ENCODE peak calls at places on chromosomes 2 and 18, in nine cellular contexts. One of them, this sample, is unnamed. For H3K4me1 and H3K27me3, the result is how much of the 10 kb centered on the place peaks cover.

GRCh38 chr2:186542002-186542401 is 47.9 kb upstream of the ITGAV start:
- DNase-seq in tibial artery: no peak
- DNase-seq in neural progenitor cell: no peak
- DNase-seq in tibial nerve: no peak
- DNase-seq in endodermal cell: no peak
- DNase-seq in psoas muscle: no peak
- DNase-seq in upper lobe of left lung: no peak
- DNase-seq in pancreas: no peak
- DNase-seq in HCT116: no peak
- DNase-seq in this sample: no peak

GRCh38 chr2:174300114-174300513 is 34.6 kb upstream of the SP9 start:
- DNase-seq in neural progenitor cell: no peak
- DNase-seq in psoas muscle: no peak
- DNase-seq in pancreas: no peak
- DNase-seq in HCT116: no peak
- DNase-seq in tibial artery: no peak
- DNase-seq in upper lobe of left lung: no peak
- DNase-seq in endodermal cell: no peak
- DNase-seq in tibial nerve: no peak
- DNase-seq in this sample: no peak

GRCh38 chr2:154329510-154329909 is 369.0 kb upstream of the KCNJ3 start:
- DNase-seq in neural progenitor cell: no peak
- DNase-seq in endodermal cell: no peak
- DNase-seq in tibial artery: no peak
- DNase-seq in tibial nerve: no peak
- DNase-seq in HCT116: no peak
- DNase-seq in pancreas: no peak
- DNase-seq in upper lobe of left lung: no peak
- DNase-seq in psoas muscle: no peak
- DNase-seq in this sample: no peak

GRCh38 chr2:217650229-217650628 is 352.6 kb downstream of the TNS1 start:
- DNase-seq in neural progenitor cell: no peak
- DNase-seq in psoas muscle: no peak
- DNase-seq in upper lobe of left lung: no peak
- DNase-seq in tibial nerve: no peak
- DNase-seq in pancreas: no peak
- DNase-seq in tibial artery: no peak
- DNase-seq in endodermal cell: peak
- DNase-seq in HCT116: peak
- DNase-seq in this sample: no peak

GRCh38 chr2:24643051-24643450 is 150.1 kb downstream of the PTRHD1 start:
- DNase-seq in endodermal cell: no peak
- DNase-seq in tibial nerve: no peak
- DNase-seq in tibial artery: no peak
- DNase-seq in HCT116: no peak
- DNase-seq in psoas muscle: no peak
- DNase-seq in upper lobe of left lung: no peak
- DNase-seq in neural progenitor cell: no peak
- DNase-seq in pancreas: no peak
- DNase-seq in this sample: no peak

GRCh38 chr2:19676770-19677169 is 225.0 kb downstream of the TTC32 start:
- DNase-seq in endodermal cell: peak
- DNase-seq in neural progenitor cell: peak
- DNase-seq in upper lobe of left lung: no peak
- DNase-seq in tibial nerve: no peak
- DNase-seq in psoas muscle: no peak
- DNase-seq in tibial artery: no peak
- DNase-seq in HCT116: no peak
- DNase-seq in pancreas: no peak
- DNase-seq in this sample: no peak

GRCh38 chr2:160175169-160176130 is 24.6 kb downstream of the ITGB6 start:
- DNase-seq in HCT116: no peak
- DNase-seq in tibial artery: no peak
- DNase-seq in tibial nerve: no peak
- DNase-seq in pancreas: no peak
- DNase-seq in neural progenitor cell: no peak
- DNase-seq in upper lobe of left lung: no peak
- DNase-seq in psoas muscle: no peak
- DNase-seq in endodermal cell: no peak
- DNase-seq in this sample: peak

GRCh38 chr2:240925576-240926515 is 19.7 kb downstream of the CROCC2 start:
- DNase-seq in tibial artery: peak
- DNase-seq in pancreas: no peak
- DNase-seq in psoas muscle: peak
- DNase-seq in neural progenitor cell: no peak
- DNase-seq in HCT116: no peak
- DNase-seq in upper lobe of left lung: peak
- DNase-seq in endodermal cell: peak
- DNase-seq in tibial nerve: peak
- DNase-seq in this sample: no peak

GRCh38 chr2:2672249-2672648 is 341.2 kb upstream of the MYT1L start:
- DNase-seq in HCT116: no peak
- DNase-seq in neural progenitor cell: no peak
- DNase-seq in psoas muscle: no peak
- DNase-seq in pancreas: no peak
- DNase-seq in tibial nerve: no peak
- DNase-seq in tibial artery: peak
- DNase-seq in upper lobe of left lung: no peak
- DNase-seq in endodermal cell: peak
- DNase-seq in this sample: no peak

GRCh38 chr2:100935372-100935752 is 66.7 kb upstream of the RPL31 start:
- DNase-seq in tibial artery: no peak
- DNase-seq in psoas muscle: no peak
- DNase-seq in pancreas: no peak
- DNase-seq in neural progenitor cell: no peak
- DNase-seq in upper lobe of left lung: no peak
- DNase-seq in endodermal cell: peak
- DNase-seq in HCT116: no peak
- DNase-seq in tibial nerve: no peak
- DNase-seq in this sample: peak

GRCh38 chr2:71756280-71756906 is 303.0 kb downstream of the DYSF start:
- DNase-seq in pancreas: no peak
- DNase-seq in tibial nerve: no peak
- DNase-seq in tibial artery: no peak
- DNase-seq in upper lobe of left lung: no peak
- DNase-seq in endodermal cell: no peak
- DNase-seq in HCT116: no peak
- DNase-seq in psoas muscle: no peak
- DNase-seq in neural progenitor cell: no peak
- DNase-seq in this sample: no peak

GRCh38 chr2:170481201-170481600 is 233.9 kb upstream of the SP5 start:
- DNase-seq in neural progenitor cell: no peak
- DNase-seq in tibial nerve: no peak
- DNase-seq in endodermal cell: no peak
- DNase-seq in upper lobe of left lung: no peak
- DNase-seq in tibial artery: no peak
- DNase-seq in pancreas: no peak
- DNase-seq in HCT116: no peak
- DNase-seq in psoas muscle: no peak
- DNase-seq in this sample: no peak

GRCh38 chr2:15730545-15731212 is 139.0 kb downstream of the DDX1 start:
- DNase-seq in HCT116: peak
- DNase-seq in upper lobe of left lung: peak
- DNase-seq in pancreas: peak
- DNase-seq in neural progenitor cell: no peak
- DNase-seq in psoas muscle: peak
- DNase-seq in endodermal cell: peak
- DNase-seq in tibial artery: peak
- DNase-seq in tibial nerve: peak
- DNase-seq in this sample: peak

GRCh38 chr18:8116346-8117007 is 492.8 kb upstream of the RAB12 start:
- DNase-seq in tibial artery: no peak
- DNase-seq in psoas muscle: peak
- DNase-seq in neural progenitor cell: no peak
- DNase-seq in tibial nerve: no peak
- DNase-seq in upper lobe of left lung: no peak
- DNase-seq in endodermal cell: no peak
- DNase-seq in pancreas: no peak
- DNase-seq in HCT116: peak
- DNase-seq in this sample: peak

GRCh38 chr18:33114749-33115148 is 325.8 kb downstream of the CCDC178 start:
- DNase-seq in psoas muscle: no peak
- DNase-seq in tibial nerve: no peak
- DNase-seq in HCT116: no peak
- DNase-seq in pancreas: no peak
- DNase-seq in upper lobe of left lung: no peak
- DNase-seq in tibial artery: no peak
- DNase-seq in endodermal cell: no peak
- DNase-seq in neural progenitor cell: no peak
- DNase-seq in this sample: no peak

GRCh38 chr2:62858231-62858832 is 152.8 kb downstream of the EHBP1 start:
- DNase-seq in tibial artery: no peak
- DNase-seq in pancreas: no peak
- DNase-seq in psoas muscle: no peak
- DNase-seq in tibial nerve: no peak
- DNase-seq in HCT116: no peak
- DNase-seq in neural progenitor cell: no peak
- DNase-seq in upper lobe of left lung: no peak
- DNase-seq in endodermal cell: no peak
- DNase-seq in this sample: no peak

DNA sequence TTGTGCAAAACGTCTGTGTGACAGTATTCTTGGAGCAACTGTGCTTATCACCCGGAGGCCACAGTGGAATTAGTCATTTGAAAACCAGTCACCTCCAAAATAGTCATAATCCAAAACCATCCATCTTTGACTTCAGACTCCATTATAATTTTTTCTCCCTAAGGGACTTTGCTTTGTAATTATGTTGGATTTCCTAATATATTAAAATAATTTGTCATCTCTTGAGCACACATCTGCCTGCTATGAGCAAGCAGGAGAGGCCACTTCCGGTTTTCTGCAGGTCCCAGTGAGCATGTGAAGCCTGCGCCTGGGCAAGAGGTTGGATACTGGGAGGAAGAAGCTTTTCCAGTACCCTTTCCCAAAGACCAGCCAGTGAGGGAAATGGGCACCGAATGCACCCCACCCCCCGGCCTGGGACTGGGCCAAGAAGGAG is 57.7 kb downstream of the ODC1 start:
- DNase-seq in psoas muscle: no peak
- DNase-seq in tibial artery: no peak
- DNase-seq in upper lobe of left lung: no peak
- DNase-seq in endodermal cell: no peak
- DNase-seq in pancreas: no peak
- DNase-seq in neural progenitor cell: no peak
- DNase-seq in tibial nerve: no peak
- DNase-seq in HCT116: no peak
- DNase-seq in this sample: peak
- H3K4me1 ChIP-seq in psoas muscle: under half
- H3K4me1 ChIP-seq in tibial artery: under half
- H3K4me1 ChIP-seq in upper lobe of left lung: half or more
- H3K4me1 ChIP-seq in endodermal cell: under half
- H3K4me1 ChIP-seq in pancreas: under half
- H3K4me1 ChIP-seq in neural progenitor cell: under half
- H3K4me1 ChIP-seq in tibial nerve: under half
- H3K4me1 ChIP-seq in HCT116: under half
- H3K4me1 ChIP-seq in this sample: under half

GRCh38 chr18:48135436-48135966 is 205.0 kb upstream of the SMAD2 start:
- DNase-seq in tibial nerve: no peak
- DNase-seq in HCT116: no peak
- DNase-seq in neural progenitor cell: no peak
- DNase-seq in endodermal cell: no peak
- DNase-seq in tibial artery: peak
- DNase-seq in psoas muscle: no peak
- DNase-seq in upper lobe of left lung: no peak
- DNase-seq in pancreas: no peak
- DNase-seq in this sample: no peak
- H3K27me3 ChIP-seq in tibial nerve: under half
- H3K27me3 ChIP-seq in HCT116: under half
- H3K27me3 ChIP-seq in neural progenitor cell: half or more
- H3K27me3 ChIP-seq in endodermal cell: half or more
- H3K27me3 ChIP-seq in tibial artery: under half
- H3K27me3 ChIP-seq in psoas muscle: under half
- H3K27me3 ChIP-seq in upper lobe of left lung: under half
- H3K27me3 ChIP-seq in pancreas: under half
- H3K27me3 ChIP-seq in this sample: half or more

GRCh38 chr2:20677301-20678176 is 10.6 kb downstream of the GDF7 start:
- DNase-seq in tibial nerve: no peak
- DNase-seq in endodermal cell: peak
- DNase-seq in tibial artery: no peak
- DNase-seq in pancreas: no peak
- DNase-seq in neural progenitor cell: peak
- DNase-seq in psoas muscle: no peak
- DNase-seq in HCT116: no peak
- DNase-seq in upper lobe of left lung: peak
- DNase-seq in this sample: no peak
- TF ChIP-seq CTCF in tibial nerve: no peak
- TF ChIP-seq CTCF in endodermal cell: peak
- TF ChIP-seq CTCF in tibial artery: no peak
- TF ChIP-seq CTCF in pancreas: no peak
- TF ChIP-seq CTCF in neural progenitor cell: peak
- TF ChIP-seq CTCF in psoas muscle: no peak
- TF ChIP-seq CTCF in HCT116: peak
- TF ChIP-seq CTCF in upper lobe of left lung: no peak
- TF ChIP-seq CTCF in this sample: no peak

GRCh38 chr2:99489758-99490087 is at the start of gene REV1:
- DNase-seq in neural progenitor cell: no peak
- DNase-seq in tibial nerve: no peak
- DNase-seq in psoas muscle: no peak
- DNase-seq in tibial artery: no peak
- DNase-seq in HCT116: no peak
- DNase-seq in pancreas: no peak
- DNase-seq in endodermal cell: no peak
- DNase-seq in upper lobe of left lung: no peak
- DNase-seq in this sample: no peak

GRCh38 chr2:99487906-99488305 is 1.9 kb downstream of the REV1 start:
- DNase-seq in upper lobe of left lung: no peak
- DNase-seq in psoas muscle: no peak
- DNase-seq in neural progenitor cell: no peak
- DNase-seq in endodermal cell: no peak
- DNase-seq in HCT116: no peak
- DNase-seq in tibial artery: no peak
- DNase-seq in tibial nerve: no peak
- DNase-seq in pancreas: no peak
- DNase-seq in this sample: no peak

GRCh38 chr2:99490088-99491065 is 560 bp upstream of the REV1 start:
- DNase-seq in tibial artery: peak
- DNase-seq in upper lobe of left lung: peak
- DNase-seq in endodermal cell: peak
- DNase-seq in tibial nerve: peak
- DNase-seq in HCT116: peak
- DNase-seq in neural progenitor cell: peak
- DNase-seq in psoas muscle: peak
- DNase-seq in pancreas: peak
- DNase-seq in this sample: peak

GRCh38 chr2:99488999-99489757 is 639 bp downstream of the REV1 start:
- DNase-seq in upper lobe of left lung: no peak
- DNase-seq in tibial artery: peak
- DNase-seq in psoas muscle: peak
- DNase-seq in HCT116: no peak
- DNase-seq in tibial nerve: peak
- DNase-seq in pancreas: peak
- DNase-seq in neural progenitor cell: peak
- DNase-seq in endodermal cell: peak
- DNase-seq in this sample: no peak

DNA sequence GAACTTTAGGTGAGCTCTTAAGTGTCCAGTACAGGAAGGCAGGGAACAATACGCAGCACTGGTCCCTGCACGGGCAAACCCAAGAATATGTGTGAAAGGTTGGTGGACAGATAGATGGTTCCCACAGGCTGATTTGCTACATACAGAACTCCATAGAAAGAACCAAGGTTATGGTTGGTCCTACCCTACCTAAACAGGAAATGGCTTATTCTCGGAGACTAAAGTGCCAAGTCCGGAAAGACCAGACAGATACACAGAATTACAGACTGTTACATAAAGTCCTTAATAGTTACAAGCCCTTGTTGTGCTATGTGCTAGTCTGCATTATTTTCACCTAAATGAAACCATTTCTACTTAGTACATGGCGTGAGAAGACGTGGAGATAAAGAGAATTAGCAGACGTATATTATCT is 1.2 kb downstream of the REV1 start:
- DNase-seq in tibial nerve: no peak
- DNase-seq in tibial artery: no peak
- DNase-seq in HCT116: no peak
- DNase-seq in neural progenitor cell: no peak
- DNase-seq in upper lobe of left lung: no peak
- DNase-seq in pancreas: no peak
- DNase-seq in psoas muscle: no peak
- DNase-seq in endodermal cell: no peak
- DNase-seq in this sample: no peak
- H3K4me1 ChIP-seq in tibial nerve: under half
- H3K4me1 ChIP-seq in tibial artery: under half
- H3K4me1 ChIP-seq in HCT116: under half
- H3K4me1 ChIP-seq in neural progenitor cell: under half
- H3K4me1 ChIP-seq in upper lobe of left lung: under half
- H3K4me1 ChIP-seq in pancreas: under half
- H3K4me1 ChIP-seq in psoas muscle: under half
- H3K4me1 ChIP-seq in endodermal cell: under half
- H3K4me1 ChIP-seq in this sample: under half

This sample was measured in foreskin keratinocyte.